ENCODE peak calls at places on chromosome X, in four cellular contexts. One of them, this sample, is unnamed. For H3K4me1 and H3K9me3, the result is how much of the 10 kb centered on the place peaks cover.

GRCh38 chrX:70452143-70452733 is 7.6 kb downstream of the DLG3 start:
- DNase-seq in SK-N-SH: peak
- DNase-seq in aorta: peak
- DNase-seq in psoas muscle: peak
- DNase-seq in this sample: peak

GRCh38 chrX:140141444-140142029 is 176.2 kb upstream of the CXorf66 start:
- DNase-seq in SK-N-SH: peak
- DNase-seq in aorta: no peak
- DNase-seq in psoas muscle: no peak
- DNase-seq in this sample: peak

GRCh38 chrX:17413228-17413627 is 38.2 kb downstream of the NHS start:
- DNase-seq in SK-N-SH: no peak
- DNase-seq in aorta: no peak
- DNase-seq in psoas muscle: no peak
- DNase-seq in this sample: no peak

GRCh38 chrX:130810561-130810960 is 92.4 kb downstream of the ENOX2 start:
- DNase-seq in SK-N-SH: no peak
- DNase-seq in aorta: peak
- DNase-seq in psoas muscle: no peak
- DNase-seq in this sample: no peak

GRCh38 chrX:47098746-47099145 is 20.5 kb downstream of the RGN start:
- DNase-seq in SK-N-SH: no peak
- DNase-seq in aorta: no peak
- DNase-seq in psoas muscle: no peak
- DNase-seq in this sample: no peak

GRCh38 chrX:112313201-112313600 is 230.6 kb upstream of the TRPC5 start:
- DNase-seq in SK-N-SH: no peak
- DNase-seq in aorta: no peak
- DNase-seq in psoas muscle: no peak
- DNase-seq in this sample: no peak

GRCh38 chrX:24253030-24253429 is 60.8 kb downstream of the SUPT20HL2 start:
- DNase-seq in SK-N-SH: no peak
- DNase-seq in aorta: no peak
- DNase-seq in psoas muscle: no peak
- DNase-seq in this sample: no peak

GRCh38 chrX:130848763-130849162 is 54.2 kb downstream of the ENOX2 start:
- DNase-seq in SK-N-SH: no peak
- DNase-seq in aorta: no peak
- DNase-seq in psoas muscle: no peak
- DNase-seq in this sample: no peak

GRCh38 chrX:86455495-86455894 is 307.2 kb downstream of the DACH2 start:
- DNase-seq in SK-N-SH: no peak
- DNase-seq in aorta: no peak
- DNase-seq in psoas muscle: no peak
- DNase-seq in this sample: no peak

GRCh38 chrX:97524340-97524739 is 640.6 kb downstream of the RPA4 start:
- DNase-seq in SK-N-SH: no peak
- DNase-seq in aorta: no peak
- DNase-seq in psoas muscle: no peak
- DNase-seq in this sample: no peak

GRCh38 chrX:131802836-131803626 is 220.1 kb upstream of the STK26 start:
- DNase-seq in SK-N-SH: peak
- DNase-seq in aorta: peak
- DNase-seq in psoas muscle: peak
- DNase-seq in this sample: peak

GRCh38 chrX:85107407-85107806 is 103.7 kb downstream of the APOOL start:
- DNase-seq in SK-N-SH: no peak
- DNase-seq in aorta: no peak
- DNase-seq in psoas muscle: peak
- DNase-seq in this sample: no peak

GRCh38 chrX:96407501-96407900 is 277.1 kb upstream of the DIAPH2 start:
- DNase-seq in SK-N-SH: no peak
- DNase-seq in aorta: no peak
- DNase-seq in psoas muscle: no peak
- DNase-seq in this sample: peak

GRCh38 chrX:23631136-23631535 is 36.2 kb upstream of the PRDX4 start:
- DNase-seq in SK-N-SH: no peak
- DNase-seq in aorta: no peak
- DNase-seq in psoas muscle: no peak
- DNase-seq in this sample: no peak

GRCh38 chrX:29447867-29448266 is 767.5 kb upstream of the MAGEB2 start:
- DNase-seq in SK-N-SH: no peak
- DNase-seq in aorta: no peak
- DNase-seq in psoas muscle: no peak
- DNase-seq in this sample: no peak

GRCh38 chrX:131649741-131650140 is 105.9 kb downstream of the OR13H1 start:
- DNase-seq in SK-N-SH: no peak
- DNase-seq in aorta: no peak
- DNase-seq in psoas muscle: no peak
- DNase-seq in this sample: no peak

GRCh38 chrX:68995780-68996551 is 167.1 kb downstream of the EFNB1 start:
- DNase-seq in SK-N-SH: no peak
- DNase-seq in aorta: peak
- DNase-seq in psoas muscle: peak
- DNase-seq in this sample: no peak

GRCh38 chrX:53133400-53133799 is 39.5 kb downstream of the KANTR start:
- DNase-seq in SK-N-SH: no peak
- DNase-seq in aorta: no peak
- DNase-seq in psoas muscle: no peak
- DNase-seq in this sample: no peak

GRCh38 chrX:21943460-21944135 is 3.1 kb downstream of the SMS start:
- DNase-seq in SK-N-SH: no peak
- DNase-seq in aorta: no peak
- DNase-seq in psoas muscle: no peak
- DNase-seq in this sample: no peak

GRCh38 chrX:7372843-7373525 is 225.0 kb upstream of the PUDP start:
- DNase-seq in SK-N-SH: no peak
- DNase-seq in aorta: no peak
- DNase-seq in psoas muscle: no peak
- DNase-seq in this sample: no peak

GRCh38 chrX:41923925-41924693 is 755 bp upstream of the CASK start:
- DNase-seq in SK-N-SH: peak
- DNase-seq in aorta: no peak
- DNase-seq in psoas muscle: no peak
- DNase-seq in this sample: no peak

GRCh38 chrX:53251307-53251706 is 26.3 kb upstream of the KDM5C start:
- DNase-seq in SK-N-SH: no peak
- DNase-seq in aorta: no peak
- DNase-seq in psoas muscle: no peak
- DNase-seq in this sample: no peak

GRCh38 chrX:39335447-39336235 is 534.4 kb downstream of the MID1IP1 start:
- DNase-seq in SK-N-SH: no peak
- DNase-seq in aorta: no peak
- DNase-seq in psoas muscle: no peak
- DNase-seq in this sample: no peak

GRCh38 chrX:110741213-110741796 is 54.3 kb downstream of the CHRDL1 start:
- DNase-seq in SK-N-SH: no peak
- DNase-seq in aorta: no peak
- DNase-seq in psoas muscle: no peak
- DNase-seq in this sample: no peak

GRCh38 chrX:69119122-69119521 is 46.1 kb downstream of the PJA1 start:
- DNase-seq in SK-N-SH: no peak
- DNase-seq in aorta: no peak
- DNase-seq in psoas muscle: no peak
- DNase-seq in this sample: no peak

GRCh38 chrX:18428006-18428405 is 2.6 kb downstream of the CDKL5 start:
- DNase-seq in SK-N-SH: no peak
- DNase-seq in aorta: no peak
- DNase-seq in psoas muscle: no peak
- DNase-seq in this sample: no peak
- H3K27ac ChIP-seq in SK-N-SH: no peak
- H3K27ac ChIP-seq in aorta: no peak
- H3K27ac ChIP-seq in psoas muscle: no peak
- H3K27ac ChIP-seq in this sample: no peak

GRCh38 chrX:19869195-19869594 is 18.2 kb downstream of the SH3KBP1 start:
- DNase-seq in SK-N-SH: no peak
- DNase-seq in aorta: no peak
- DNase-seq in psoas muscle: no peak
- DNase-seq in this sample: no peak
- H3K4me1 ChIP-seq in SK-N-SH: under half
- H3K4me1 ChIP-seq in aorta: under half
- H3K4me1 ChIP-seq in psoas muscle: under half
- H3K4me1 ChIP-seq in this sample: under half

GRCh38 chrX:152479525-152479924 is 28.4 kb upstream of the GABRA3 start:
- DNase-seq in SK-N-SH: no peak
- DNase-seq in aorta: no peak
- DNase-seq in psoas muscle: no peak
- DNase-seq in this sample: no peak

DNA sequence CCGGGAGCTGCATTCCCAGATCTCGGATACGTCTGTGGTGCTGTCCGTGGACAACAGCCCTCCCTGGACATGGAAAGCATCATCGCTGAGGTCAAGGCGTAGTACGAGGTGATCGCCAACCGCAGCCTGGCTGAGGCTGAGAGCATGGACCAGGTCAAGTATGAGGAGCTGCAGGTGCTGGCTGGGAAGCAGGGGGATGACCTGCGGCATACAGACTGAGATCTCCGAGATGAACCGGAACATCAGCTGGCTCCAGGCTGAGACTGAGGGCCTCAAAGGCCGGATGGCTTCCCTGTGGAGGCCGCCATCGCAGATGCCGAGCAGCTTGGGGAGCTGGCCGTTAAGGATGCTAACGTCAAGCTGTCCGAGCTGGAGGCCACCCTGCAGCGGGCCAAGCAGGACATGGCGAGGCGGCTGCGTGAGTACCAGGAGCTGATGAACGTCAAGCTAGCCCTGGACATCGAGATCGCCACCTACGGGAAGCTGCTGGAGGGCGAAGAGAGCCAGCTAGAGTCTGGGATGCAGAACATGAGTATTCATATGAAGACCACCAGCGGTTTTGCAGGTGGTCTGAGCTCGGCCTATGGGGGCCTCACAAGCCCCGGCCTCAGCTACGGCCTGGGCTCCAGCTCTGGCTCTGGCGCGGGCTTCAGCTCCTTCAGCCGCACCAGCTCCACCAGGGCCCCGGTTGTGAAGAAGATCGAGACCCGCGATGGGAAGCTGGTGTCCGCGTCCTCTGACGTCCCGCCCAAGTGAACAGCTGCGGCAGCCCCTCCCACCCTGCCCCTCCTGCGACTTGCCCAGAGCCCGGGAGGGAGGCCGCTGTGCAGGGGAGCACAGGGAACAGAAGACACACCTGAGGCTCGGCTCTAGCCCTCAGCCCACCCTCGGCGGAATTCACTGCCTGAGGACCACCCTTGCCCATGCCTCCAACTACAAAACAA is 29.4 kb upstream of the GABRA3 start:
- DNase-seq in SK-N-SH: no peak
- DNase-seq in aorta: no peak
- DNase-seq in psoas muscle: no peak
- DNase-seq in this sample: no peak
- H3K9me3 ChIP-seq in SK-N-SH: under half
- H3K9me3 ChIP-seq in aorta: under half
- H3K9me3 ChIP-seq in psoas muscle: under half
- H3K9me3 ChIP-seq in this sample: under half

GRCh38 chrX:57607295-57608187 is 15.7 kb downstream of the ZXDB start:
- DNase-seq in SK-N-SH: no peak
- DNase-seq in aorta: no peak
- DNase-seq in psoas muscle: no peak
- DNase-seq in this sample: no peak
- H3K27ac ChIP-seq in SK-N-SH: no peak
- H3K27ac ChIP-seq in aorta: no peak
- H3K27ac ChIP-seq in psoas muscle: no peak
- H3K27ac ChIP-seq in this sample: no peak

DNA sequence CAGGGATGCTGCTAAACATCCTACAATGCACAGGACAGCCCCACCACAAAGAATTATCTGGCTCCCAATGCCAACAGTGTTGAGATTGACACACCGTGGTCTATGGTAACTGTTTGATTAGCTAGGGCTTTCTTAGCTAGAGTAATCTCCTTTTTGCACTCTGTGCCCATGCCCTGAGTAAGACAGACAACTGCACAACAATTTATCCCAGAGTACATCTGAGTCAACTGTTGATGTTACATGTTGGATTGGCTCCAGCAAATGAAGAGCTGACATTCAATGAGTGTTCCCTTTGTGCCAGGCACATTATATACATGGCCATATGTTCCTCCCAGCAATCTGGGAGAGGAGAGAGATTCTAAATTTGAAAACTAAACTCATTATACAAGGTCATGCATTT is 3.8 kb upstream of the FAM9C start:
- DNase-seq in SK-N-SH: no peak
- DNase-seq in aorta: no peak
- DNase-seq in psoas muscle: no peak
- DNase-seq in this sample: no peak
- H3K4me1 ChIP-seq in SK-N-SH: under half
- H3K4me1 ChIP-seq in aorta: under half
- H3K4me1 ChIP-seq in psoas muscle: under half
- H3K4me1 ChIP-seq in this sample: under half

GRCh38 chrX:77298790-77299189 is 148.4 kb upstream of the FGF16 start:
- DNase-seq in SK-N-SH: no peak
- DNase-seq in aorta: no peak
- DNase-seq in psoas muscle: no peak
- DNase-seq in this sample: no peak
- H3K9me3 ChIP-seq in SK-N-SH: under half
- H3K9me3 ChIP-seq in aorta: under half
- H3K9me3 ChIP-seq in psoas muscle: under half
- H3K9me3 ChIP-seq in this sample: under half

DNA sequence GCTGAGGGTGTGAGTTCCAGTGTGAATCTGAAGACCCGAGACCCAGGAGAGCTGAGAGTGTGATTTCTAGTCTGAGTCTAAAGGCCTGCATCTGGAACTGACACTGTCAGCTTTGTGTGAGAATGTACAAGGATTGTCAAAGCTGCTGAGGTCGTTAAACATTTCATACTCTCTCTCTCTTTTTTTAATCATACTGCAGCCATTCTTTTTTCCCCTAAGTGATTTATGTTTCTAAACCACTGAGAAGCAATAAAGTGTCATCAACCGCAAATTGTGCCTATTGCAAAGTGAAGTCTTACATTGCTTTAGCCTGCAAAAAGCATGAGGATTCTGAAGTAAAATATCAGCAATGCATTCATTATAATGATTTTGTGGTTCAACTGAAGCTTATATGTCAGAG is 106.0 kb downstream of the ASMT start:
- DNase-seq in SK-N-SH: no peak
- DNase-seq in aorta: no peak
- DNase-seq in psoas muscle: no peak
- DNase-seq in this sample: no peak
- H3K27ac ChIP-seq in SK-N-SH: peak
- H3K27ac ChIP-seq in aorta: no peak
- H3K27ac ChIP-seq in psoas muscle: no peak
- H3K27ac ChIP-seq in this sample: no peak

GRCh38 chrX:154546354-154547244 is at the start of gene G6PD:
- DNase-seq in SK-N-SH: peak
- DNase-seq in aorta: no peak
- DNase-seq in psoas muscle: no peak
- DNase-seq in this sample: peak

GRCh38 chrX:154545673-154546274 is 872 bp downstream of the G6PD start:
- DNase-seq in SK-N-SH: no peak
- DNase-seq in aorta: no peak
- DNase-seq in psoas muscle: no peak
- DNase-seq in this sample: no peak

GRCh38 chrX:154549766-154550165 is 2.3 kb downstream of the IKBKG start:
- DNase-seq in SK-N-SH: no peak
- DNase-seq in aorta: no peak
- DNase-seq in psoas muscle: no peak
- DNase-seq in this sample: no peak

GRCh38 chrX:154548028-154548316 is 552 bp downstream of the IKBKG start:
- DNase-seq in SK-N-SH: no peak
- DNase-seq in aorta: no peak
- DNase-seq in psoas muscle: no peak
- DNase-seq in this sample: no peak

GRCh38 chrX:154547245-154548027 is at the start of gene IKBKG:
- DNase-seq in SK-N-SH: peak
- DNase-seq in aorta: peak
- DNase-seq in psoas muscle: peak
- DNase-seq in this sample: peak
- H3K4me1 ChIP-seq in SK-N-SH: under half
- H3K4me1 ChIP-seq in aorta: under half
- H3K4me1 ChIP-seq in psoas muscle: under half
- H3K4me1 ChIP-seq in this sample: under half

This sample was measured in pancreas.